ENCODE peak calls at places on chromosome 3, in four cellular contexts. G is HT1080, H is dermis blood vessel endothelial cell, S is NT2/D1. R is an unnamed sample.

GRCh38 chr3:172517859-172518466 is 5.3 kb downstream of the TNFSF10 start:
- DNase-seq in S (no peak), H (no peak), G (no peak), R (no peak)

GRCh38 chr3:81643721-81644120 is 117.7 kb downstream of the GBE1 start:
- DNase-seq in H (peak; percentile 62), S (no peak), G (peak; percentile 30), R (peak; percentile 31)

GRCh38 chr3:183967693-183968092 is 50.0 kb downstream of the ABCC5 start:
- DNase-seq in S (no peak), H (no peak), G (no peak), R (no peak)

GRCh38 chr3:195114786-195115597 is 156.0 kb downstream of the XXYLT1 start:
- DNase-seq in G (no peak), H (no peak), S (no peak), R (no peak)

GRCh38 chr3:52882377-52882776 is 15.0 kb downstream of the STIMATE start:
- DNase-seq in S (no peak), G (no peak), H (no peak), R (no peak)

GRCh38 chr3:46905661-46906451 is 28.3 kb downstream of the PTH1R start:
- DNase-seq in H (no peak), S (no peak), G (no peak), R (no peak)

GRCh38 chr3:37594873-37595783 is 266.6 kb upstream of the CTDSPL start:
- DNase-seq in G (no peak), S (no peak), H (no peak), R (no peak)

GRCh38 chr3:168088106-168088722 is 7.5 kb downstream of the GOLIM4 start:
- DNase-seq in S (peak; percentile 22), H (peak; percentile 20), G (peak; percentile 23), R (no peak)

GRCh38 chr3:9349321-9350117 is 13.3 kb upstream of the THUMPD3 start:
- DNase-seq in H (peak; percentile 80), S (no peak), G (peak; percentile 79), R (no peak)

GRCh38 chr3:30476373-30477082 is 129.9 kb upstream of the TGFBR2 start:
- DNase-seq in S (no peak), G (no peak), H (peak; percentile 83), R (peak; percentile 66)

GRCh38 chr3:15096026-15096425 is 2.9 kb downstream of the RBSN start:
- DNase-seq in S (no peak), G (no peak), H (no peak), R (no peak)

GRCh38 chr3:168878655-168879054 is 782.9 kb upstream of the GOLIM4 start:
- DNase-seq in G (peak; percentile 66), S (no peak), H (peak; percentile 61), R (no peak)

GRCh38 chr3:127001486-127002194 is 18.7 kb downstream of the PLXNA1 start:
- DNase-seq in G (no peak), H (no peak), S (no peak), R (no peak)

GRCh38 chr3:172276103-172276502 is 172.2 kb downstream of the GHSR start:
- DNase-seq in H (no peak), S (no peak), G (no peak), R (no peak)

GRCh38 chr3:194314669-194315068 is 36.5 kb downstream of the CPN2 start:
- DNase-seq in S (no peak), H (no peak), G (no peak), R (no peak)

GRCh38 chr3:194184265-194184751 is 48.4 kb downstream of the HES1 start:
- DNase-seq in G (no peak), H (peak; percentile 42), S (peak; percentile 15), R (no peak)

GRCh38 chr3:57068437-57069089 is 8.1 kb downstream of the SPATA12 start:
- DNase-seq in G (peak; percentile 94), S (no peak), H (peak; percentile 73), R (peak; percentile 90)

GRCh38 chr3:73549071-73549600 is 75.6 kb downstream of the PDZRN3 start:
- DNase-seq in S (no peak), H (no peak), G (no peak), R (no peak)

GRCh38 chr3:30752961-30753360 is 141.5 kb downstream of the GADL1 start:
- DNase-seq in G (peak; percentile 61), H (no peak), S (no peak), R (peak; percentile 22)

GRCh38 chr3:126954141-126954845 is 28.6 kb upstream of the PLXNA1 start:
- DNase-seq in G (peak; percentile 40), H (no peak), S (no peak), R (no peak)

GRCh38 chr3:58824285-58824684 is 157.7 kb upstream of the FAM3D start:
- DNase-seq in H (peak; percentile 81), S (peak; percentile 46), G (peak; percentile 72), R (peak; percentile 79)

GRCh38 chr3:146953523-146954125 is 348.5 kb upstream of the PLSCR5 start:
- DNase-seq in G (no peak), S (no peak), H (no peak), R (no peak)

GRCh38 chr3:179141890-179142289 is 6.3 kb upstream of the PIK3CA start:
- DNase-seq in S (no peak), G (no peak), H (no peak), R (no peak)

GRCh38 chr3:50806806-50807205 is 132.1 kb downstream of the DOCK3 start:
- DNase-seq in H (no peak), S (peak; percentile 32), G (peak; percentile 57), R (no peak)

GRCh38 chr3:78794431-78794830 is 973.4 kb downstream of the ROBO1 start:
- DNase-seq in H (no peak), S (no peak), G (no peak), R (no peak)